ENCODE peak calls at places on chromosomes 1 and 21, in four cellular contexts. One of them, this sample, is unnamed. For H3K4me1, the result is how much of the 10 kb centered on the place peaks cover.

GRCh38 chr1:59041878-59042277 is 255.0 kb upstream of the FGGY start:
- DNase-seq in right lobe of liver: peak
- DNase-seq in aorta: no peak
- DNase-seq in cardiac muscle cell: no peak
- DNase-seq in this sample: no peak

GRCh38 chr1:106378261-106378660 is 678.2 kb upstream of the PRMT6 start:
- DNase-seq in right lobe of liver: no peak
- DNase-seq in aorta: no peak
- DNase-seq in cardiac muscle cell: no peak
- DNase-seq in this sample: no peak

GRCh38 chr1:8985915-8986813 is 40.1 kb downstream of the SLC2A7 start:
- DNase-seq in right lobe of liver: peak
- DNase-seq in aorta: peak
- DNase-seq in cardiac muscle cell: no peak
- DNase-seq in this sample: peak

GRCh38 chr1:84634536-84635205 is 55.6 kb downstream of the SSX2IP start:
- DNase-seq in right lobe of liver: no peak
- DNase-seq in aorta: no peak
- DNase-seq in cardiac muscle cell: peak
- DNase-seq in this sample: no peak

GRCh38 chr1:30786264-30786991 is 28.9 kb upstream of the LAPTM5 start:
- DNase-seq in right lobe of liver: no peak
- DNase-seq in aorta: no peak
- DNase-seq in cardiac muscle cell: no peak
- DNase-seq in this sample: peak

GRCh38 chr1:74343191-74343590 is 108.0 kb downstream of the TNNI3K start:
- DNase-seq in right lobe of liver: no peak
- DNase-seq in aorta: no peak
- DNase-seq in cardiac muscle cell: no peak
- DNase-seq in this sample: no peak

GRCh38 chr1:180027949-180028445 is 73.4 kb downstream of the CEP350 start:
- DNase-seq in right lobe of liver: no peak
- DNase-seq in aorta: no peak
- DNase-seq in cardiac muscle cell: no peak
- DNase-seq in this sample: no peak

GRCh38 chr21:41703857-41704501 is 62.9 kb downstream of the RIPK4 start:
- DNase-seq in right lobe of liver: no peak
- DNase-seq in aorta: no peak
- DNase-seq in cardiac muscle cell: no peak
- DNase-seq in this sample: no peak

GRCh38 chr21:33966324-33966949 is 50.8 kb upstream of the ATP5PO start:
- DNase-seq in right lobe of liver: no peak
- DNase-seq in aorta: no peak
- DNase-seq in cardiac muscle cell: no peak
- DNase-seq in this sample: no peak

GRCh38 chr21:34192646-34193285 is 119.4 kb downstream of the MRPS6 start:
- DNase-seq in right lobe of liver: no peak
- DNase-seq in aorta: no peak
- DNase-seq in cardiac muscle cell: no peak
- DNase-seq in this sample: no peak

GRCh38 chr1:154807048-154807591 is 63.0 kb downstream of the KCNN3 start:
- DNase-seq in right lobe of liver: no peak
- DNase-seq in aorta: no peak
- DNase-seq in cardiac muscle cell: no peak
- DNase-seq in this sample: no peak

GRCh38 chr1:235093013-235093618 is 35.5 kb downstream of the TOMM20 start:
- DNase-seq in right lobe of liver: peak
- DNase-seq in aorta: peak
- DNase-seq in cardiac muscle cell: peak
- DNase-seq in this sample: peak

GRCh38 chr1:164617607-164618564 is 58.9 kb downstream of the PBX1 start:
- DNase-seq in right lobe of liver: no peak
- DNase-seq in aorta: no peak
- DNase-seq in cardiac muscle cell: peak
- DNase-seq in this sample: no peak

GRCh38 chr1:113129529-113130185 is 56.7 kb downstream of the LRIG2 start:
- DNase-seq in right lobe of liver: no peak
- DNase-seq in aorta: no peak
- DNase-seq in cardiac muscle cell: peak
- DNase-seq in this sample: no peak

GRCh38 chr21:38958940-38959685 is 153.4 kb downstream of the ETS2 start:
- DNase-seq in right lobe of liver: peak
- DNase-seq in aorta: no peak
- DNase-seq in cardiac muscle cell: no peak
- DNase-seq in this sample: peak

GRCh38 chr1:170536924-170537551 is 5.1 kb downstream of the GORAB start:
- DNase-seq in right lobe of liver: no peak
- DNase-seq in aorta: no peak
- DNase-seq in cardiac muscle cell: peak
- DNase-seq in this sample: no peak

GRCh38 chr21:38293113-38293512 is 36.3 kb downstream of the KCNJ15 start:
- DNase-seq in right lobe of liver: peak
- DNase-seq in aorta: no peak
- DNase-seq in cardiac muscle cell: no peak
- DNase-seq in this sample: no peak

GRCh38 chr1:21624577-21625389 is 44.4 kb downstream of the RAP1GAP start:
- DNase-seq in right lobe of liver: peak
- DNase-seq in aorta: no peak
- DNase-seq in cardiac muscle cell: no peak
- DNase-seq in this sample: no peak

GRCh38 chr1:191624044-191624443 is 534.2 kb upstream of the RGS18 start:
- DNase-seq in right lobe of liver: no peak
- DNase-seq in aorta: no peak
- DNase-seq in cardiac muscle cell: no peak
- DNase-seq in this sample: no peak

GRCh38 chr1:191634801-191635520 is 523.3 kb upstream of the RGS18 start:
- DNase-seq in right lobe of liver: no peak
- DNase-seq in aorta: no peak
- DNase-seq in cardiac muscle cell: no peak
- DNase-seq in this sample: no peak

DNA sequence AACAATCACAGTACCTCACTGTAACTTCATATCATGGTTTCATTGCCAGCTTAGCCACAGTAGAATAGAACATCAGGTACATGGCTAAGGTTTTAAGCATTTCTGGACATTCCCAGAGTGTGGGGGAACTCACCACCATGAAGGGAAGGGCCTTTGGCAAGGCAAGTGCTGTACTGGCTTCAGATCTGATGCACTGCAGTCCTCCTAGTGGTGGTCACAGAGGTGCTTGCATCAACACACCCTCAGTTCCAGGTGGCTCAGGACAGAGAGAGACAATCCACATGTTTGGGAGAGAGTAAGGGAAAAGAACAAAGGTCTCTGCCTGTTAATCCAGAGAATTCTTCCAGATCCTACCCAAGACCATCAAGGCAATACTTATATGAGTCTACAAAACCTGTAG is 528.4 kb upstream of the RGS18 start:
- DNase-seq in right lobe of liver: no peak
- DNase-seq in aorta: no peak
- DNase-seq in cardiac muscle cell: no peak
- DNase-seq in this sample: no peak
- H3K4me1 ChIP-seq in right lobe of liver: under half
- H3K4me1 ChIP-seq in aorta: under half
- H3K4me1 ChIP-seq in cardiac muscle cell: under half
- H3K4me1 ChIP-seq in this sample: under half

GRCh38 chr21:40507978-40508377 is 339.0 kb downstream of the DSCAM start:
- DNase-seq in right lobe of liver: no peak
- DNase-seq in aorta: no peak
- DNase-seq in cardiac muscle cell: no peak
- DNase-seq in this sample: no peak
- H3K27ac ChIP-seq in right lobe of liver: no peak
- H3K27ac ChIP-seq in aorta: no peak
- H3K27ac ChIP-seq in cardiac muscle cell: no peak
- H3K27ac ChIP-seq in this sample: no peak

GRCh38 chr1:52139817-52140540 is 1.9 kb upstream of the ZFYVE9 start:
- DNase-seq in right lobe of liver: no peak
- DNase-seq in aorta: no peak
- DNase-seq in cardiac muscle cell: no peak
- DNase-seq in this sample: no peak

GRCh38 chr1:52142220-52143153 is 598 bp downstream of the ZFYVE9 start:
- DNase-seq in right lobe of liver: peak
- DNase-seq in aorta: peak
- DNase-seq in cardiac muscle cell: peak
- DNase-seq in this sample: peak

GRCh38 chr1:52141513-52142219 is at the start of gene ZFYVE9:
- DNase-seq in right lobe of liver: peak
- DNase-seq in aorta: peak
- DNase-seq in cardiac muscle cell: peak
- DNase-seq in this sample: peak

GRCh38 chr1:52140633-52141512 is 1.0 kb upstream of the ZFYVE9 start:
- DNase-seq in right lobe of liver: no peak
- DNase-seq in aorta: no peak
- DNase-seq in cardiac muscle cell: no peak
- DNase-seq in this sample: no peak

GRCh38 chr1:52145137-52145536 is 3.2 kb downstream of the ZFYVE9 start:
- DNase-seq in right lobe of liver: no peak
- DNase-seq in aorta: no peak
- DNase-seq in cardiac muscle cell: no peak
- DNase-seq in this sample: no peak
- H3K4me1 ChIP-seq in right lobe of liver: under half
- H3K4me1 ChIP-seq in aorta: under half
- H3K4me1 ChIP-seq in cardiac muscle cell: under half
- H3K4me1 ChIP-seq in this sample: under half

GRCh38 chr1:89757532-89757931 is 63.3 kb upstream of the LRRC8D start:
- DNase-seq in right lobe of liver: no peak
- DNase-seq in aorta: peak
- DNase-seq in cardiac muscle cell: no peak
- DNase-seq in this sample: peak
- H3K27ac ChIP-seq in right lobe of liver: no peak
- H3K27ac ChIP-seq in aorta: no peak
- H3K27ac ChIP-seq in cardiac muscle cell: no peak
- H3K27ac ChIP-seq in this sample: peak

DNA sequence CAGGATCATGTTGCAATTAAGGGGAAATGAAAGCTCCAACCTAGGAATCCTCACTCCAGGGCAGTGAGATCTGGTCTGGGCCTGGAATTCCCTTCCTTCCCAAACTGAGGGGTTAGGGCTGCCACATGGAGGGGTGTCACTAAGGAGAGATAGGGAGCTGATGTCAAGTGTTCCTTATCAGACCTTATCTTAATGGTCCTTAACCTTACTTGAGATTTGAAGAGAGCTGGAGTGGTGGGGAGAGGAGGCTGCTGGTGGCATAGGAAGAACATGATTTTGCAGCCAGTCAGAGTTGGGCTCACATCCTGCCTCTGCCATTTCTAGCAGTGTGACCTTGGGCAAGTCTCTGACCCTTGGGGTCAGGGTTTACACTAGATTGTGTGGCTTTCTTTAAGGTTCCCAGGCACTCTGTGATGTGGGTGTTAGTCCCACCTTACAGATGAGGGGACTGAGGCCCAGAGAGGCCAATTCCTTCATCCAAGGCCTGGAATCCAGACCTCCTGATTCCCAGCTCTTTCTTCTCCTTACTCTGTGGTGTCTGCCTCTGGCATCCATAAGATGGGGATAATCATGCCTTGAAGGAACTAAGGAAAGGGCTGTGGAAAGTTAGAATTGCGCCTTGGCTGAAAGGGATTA is 56.3 kb upstream of the SYNC start:
- DNase-seq in right lobe of liver: no peak
- DNase-seq in aorta: no peak
- DNase-seq in cardiac muscle cell: peak
- DNase-seq in this sample: no peak
- H3K4me1 ChIP-seq in right lobe of liver: under half
- H3K4me1 ChIP-seq in aorta: under half
- H3K4me1 ChIP-seq in cardiac muscle cell: under half
- H3K4me1 ChIP-seq in this sample: under half

DNA sequence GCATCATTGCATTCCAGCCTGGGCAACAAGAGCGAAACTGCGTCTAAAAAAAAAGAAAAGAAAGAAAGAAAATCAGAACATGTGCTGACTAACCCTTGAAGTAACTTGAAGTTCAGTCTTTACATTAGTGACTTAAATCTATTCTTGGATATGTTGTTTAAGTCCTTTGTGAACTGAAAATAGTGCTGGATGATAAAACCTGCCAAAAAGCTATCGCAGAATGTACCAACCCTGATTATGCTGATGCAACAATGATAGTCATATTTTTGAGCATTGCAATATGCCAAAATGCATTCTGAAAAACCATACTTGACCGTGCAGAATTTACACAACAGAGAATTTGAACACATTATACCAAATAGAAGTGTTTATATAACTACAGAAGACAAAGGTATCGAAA is 30.7 kb downstream of the SHISAL2A start:
- DNase-seq in right lobe of liver: no peak
- DNase-seq in aorta: no peak
- DNase-seq in cardiac muscle cell: no peak
- DNase-seq in this sample: no peak
- H3K27ac ChIP-seq in right lobe of liver: no peak
- H3K27ac ChIP-seq in aorta: no peak
- H3K27ac ChIP-seq in cardiac muscle cell: no peak
- H3K27ac ChIP-seq in this sample: no peak

This sample was measured in heart left ventricle.